ENCODE peak calls at places on chromosomes 11 and 22, in four cellular contexts. I, J, W and R are unnamed samples. For H3K4me1 and H3F3A, the result is how much of the 10 kb centered on the place peaks cover.

GRCh38 chr11:103069367-103069766 is 22.6 kb downstream of the DCUN1D5 start:
- DNase-seq in J (no peak), I (no peak), W (no peak), R (no peak)

GRCh38 chr11:74671520-74672196 is 59.6 kb downstream of the CHRDL2 start:
- DNase-seq in J (no peak), I (no peak), W (peak), R (no peak)

GRCh38 chr11:267491-267994 is 10.7 kb upstream of the NLRP6 start:
- DNase-seq in W (peak), I (no peak), J (no peak), R (peak)

GRCh38 chr11:28009383-28009782 is 98.6 kb downstream of the KIF18A start:
- DNase-seq in J (no peak), I (no peak), W (peak), R (no peak)

GRCh38 chr11:70270877-70271634 is 566 bp downstream of the PPFIA1 start:
- DNase-seq in W (peak), I (peak), J (peak), R (peak)

GRCh38 chr11:102312656-102313055 is 4.6 kb upstream of the BIRC3 start:
- DNase-seq in J (no peak), W (peak), I (no peak), R (no peak)

GRCh38 chr11:9351321-9351881 is 33.1 kb upstream of the IPO7 start:
- DNase-seq in I (no peak), W (no peak), J (no peak), R (no peak)

GRCh38 chr11:7256943-7257342 is 5.2 kb downstream of the SYT9 start:
- DNase-seq in J (no peak), W (no peak), I (no peak), R (no peak)

GRCh38 chr11:17296852-17297559 is 20.5 kb downstream of the NUCB2 start:
- DNase-seq in J (no peak), W (no peak), I (no peak), R (no peak)

GRCh38 chr11:125276635-125277008 is 112.1 kb downstream of the PKNOX2 start:
- DNase-seq in I (no peak), W (no peak), J (no peak), R (no peak)

GRCh38 chr11:59559886-59560285 is 48.5 kb downstream of the OR4D9 start:
- DNase-seq in I (peak), J (peak), W (no peak), R (no peak)

GRCh38 chr11:83510530-83511449 is 224.6 kb upstream of the CCDC90B start:
- DNase-seq in W (no peak), I (peak), J (no peak), R (peak)

GRCh38 chr11:68397256-68397655 is 63.3 kb upstream of the PPP6R3 start:
- DNase-seq in I (no peak), J (no peak), W (no peak), R (no peak)

GRCh38 chr11:112734207-112734606 is 227.0 kb upstream of the NCAM1 start:
- DNase-seq in J (peak), I (peak), W (peak), R (no peak)

GRCh38 chr11:104876838-104877500 is 21.3 kb downstream of the CASP12 start:
- DNase-seq in I (no peak), W (no peak), J (no peak), R (no peak)

GRCh38 chr11:116930177-116930576 is 92.8 kb upstream of the APOA1 start:
- DNase-seq in W (peak), J (peak), I (no peak), R (peak)

GRCh38 chr11:103380031-103380430 is 270.8 kb downstream of the DYNC2H1 start:
- DNase-seq in W (no peak), J (no peak), I (no peak), R (no peak)

GRCh38 chr11:123544631-123545375 is 109.6 kb downstream of the SCN3B start:
- DNase-seq in I (no peak), W (no peak), J (no peak), R (no peak)

GRCh38 chr11:47204633-47204989 is 10.2 kb upstream of the DDB2 start:
- DNase-seq in I (no peak), W (peak), J (peak), R (peak)

GRCh38 chr22:20885017-20885556 is 26.3 kb downstream of the SNAP29 start:
- DNase-seq in I (no peak), J (no peak), W (no peak), R (no peak)

GRCh38 chr22:23704062-23704461 is 13.2 kb downstream of the RGL4 start:
- DNase-seq in W (no peak), I (no peak), J (no peak), R (no peak)

GRCh38 chr22:27896251-27896650 is 22.8 kb downstream of the PITPNB start:
- DNase-seq in W (no peak), I (no peak), J (no peak), R (no peak)

GRCh38 chr22:27888310-27888709 is 30.7 kb downstream of the PITPNB start:
- DNase-seq in J (no peak), W (no peak), I (no peak), R (no peak)

GRCh38 chr22:27895600-27895999 is 23.5 kb downstream of the PITPNB start:
- DNase-seq in J (no peak), I (no peak), W (no peak), R (no peak)

GRCh38 chr22:27892064-27892463 is 27.0 kb downstream of the PITPNB start:
- DNase-seq in W (no peak), J (no peak), I (no peak), R (no peak)

GRCh38 chr22:27892811-27893210 is 26.2 kb downstream of the PITPNB start:
- DNase-seq in J (no peak), I (no peak), W (no peak), R (no peak)
- H3K4me1 ChIP-seq in J (under half), I (under half), W (under half), R (under half)

DNA sequence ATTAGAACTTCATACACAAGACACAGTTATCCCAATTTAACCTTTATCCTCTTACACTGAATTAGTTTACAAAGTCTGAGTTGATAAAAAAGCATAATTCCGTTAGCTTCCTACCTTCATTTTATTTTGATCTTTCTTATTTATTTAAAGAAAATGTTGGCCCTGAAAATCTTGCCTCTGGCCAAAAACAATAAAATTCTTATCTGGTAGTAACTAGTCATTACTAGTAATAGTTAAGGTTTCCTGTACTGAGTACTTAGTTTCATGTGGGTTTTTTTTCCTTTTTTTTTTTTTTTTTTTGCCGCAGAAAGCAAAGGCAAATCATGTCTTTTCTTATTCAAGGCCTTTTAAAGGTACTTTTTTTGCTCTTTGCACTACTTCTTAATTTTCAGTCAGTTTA is 120.6 kb downstream of the PAX6 start:
- DNase-seq in W (no peak), I (no peak), J (no peak), R (no peak)
- H3F3A ChIP-seq in W (under half), I (under half), J (under half), R (under half)

GRCh38 chr11:12139144-12139881 is 28.9 kb downstream of the MICAL2 start:
- DNase-seq in J (no peak), I (no peak), W (peak), R (no peak)

GRCh38 chr11:12137938-12138731 is 27.7 kb downstream of the MICAL2 start:
- DNase-seq in W (peak), I (peak), J (no peak), R (no peak)

GRCh38 chr11:12134239-12134590 is 23.8 kb downstream of the MICAL2 start:
- DNase-seq in J (no peak), W (no peak), I (no peak), R (no peak)

GRCh38 chr11:12135185-12135584 is 24.8 kb downstream of the MICAL2 start:
- DNase-seq in I (no peak), J (no peak), W (no peak), R (no peak)

DNA sequence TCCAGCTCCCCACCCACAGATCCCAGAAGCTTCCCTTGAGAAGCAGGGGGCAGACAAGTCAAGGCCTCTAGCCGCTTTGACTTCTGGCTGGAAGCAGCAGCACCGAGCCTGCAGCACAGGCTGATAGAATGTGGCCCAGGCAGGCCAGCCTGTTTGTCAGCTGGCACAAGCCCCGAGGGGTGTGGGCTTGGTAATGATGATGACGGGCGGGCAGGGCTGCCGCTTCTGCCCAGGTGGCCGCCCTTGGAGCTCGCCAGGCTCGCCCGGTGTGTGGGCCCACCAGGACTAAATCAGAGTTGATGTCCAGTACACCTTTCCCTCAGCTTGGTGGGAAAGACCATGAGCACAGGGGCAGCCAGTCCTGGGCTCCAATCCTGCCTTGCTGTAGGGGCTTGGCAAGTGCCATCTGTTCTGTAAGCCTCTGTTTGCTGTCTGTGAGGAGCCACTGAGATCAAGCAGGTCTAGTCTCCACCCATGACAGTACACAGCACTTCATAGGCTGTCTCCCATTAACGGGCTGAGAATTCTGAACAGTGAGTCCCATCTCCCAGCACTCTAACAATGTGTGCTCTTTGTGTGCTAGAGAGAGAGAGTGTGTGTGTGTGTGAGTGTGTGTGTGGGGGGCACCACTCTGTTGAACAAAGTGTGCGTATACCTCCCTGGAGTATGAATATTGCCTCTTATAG is 26.8 kb downstream of the MICAL2 start:
- DNase-seq in I (no peak), W (no peak), J (no peak), R (no peak)
- H3K4me3 ChIP-seq in I (no peak), W (no peak), J (no peak), R (no peak)

DNA sequence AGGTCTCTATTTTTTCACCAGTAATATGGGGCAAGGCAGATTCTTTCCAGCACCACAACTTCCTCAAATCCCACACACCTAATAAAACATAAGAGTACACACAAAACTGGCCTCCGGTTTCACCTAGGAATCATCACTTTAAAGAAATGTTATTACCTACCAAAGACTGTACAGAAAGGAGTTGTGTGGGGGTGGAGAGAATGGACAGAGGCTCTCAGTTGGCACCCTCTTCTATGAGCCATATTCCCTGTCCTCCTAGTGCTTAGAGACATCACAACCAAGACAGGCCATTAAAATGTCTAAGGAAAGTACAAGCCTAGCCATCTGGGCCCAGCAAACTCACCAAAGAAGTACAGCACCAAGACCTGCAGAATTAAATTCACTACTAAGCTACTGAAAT is 56.1 kb downstream of the RBFOX2 start:
- DNase-seq in W (peak), J (no peak), I (no peak), R (no peak)
- H3K4me1 ChIP-seq in W (half or more), J (under half), I (under half), R (under half)

GRCh38 chr11:20032127-20032526 is 128.1 kb downstream of the DBX1 start:
- DNase-seq in W (no peak), J (no peak), I (no peak), R (no peak)

GRCh38 chr11:20035375-20035700 is 124.9 kb downstream of the DBX1 start:
- DNase-seq in I (no peak), J (no peak), W (no peak), R (no peak)

GRCh38 chr11:20034941-20035340 is 125.3 kb downstream of the DBX1 start:
- DNase-seq in J (no peak), I (no peak), W (no peak), R (no peak)

GRCh38 chr11:20032577-20033265 is 127.6 kb downstream of the DBX1 start:
- DNase-seq in W (peak), I (no peak), J (no peak), R (no peak)

GRCh38 chr11:20033806-20034205 is 126.5 kb downstream of the DBX1 start:
- DNase-seq in W (no peak), I (no peak), J (no peak), R (no peak)
- H3F3A ChIP-seq in W (under half), I (under half), J (under half), R (under half)

GRCh38 chr22:46075764-46076531 is 74.4 kb upstream of the PPARA start:
- DNase-seq in W (no peak), I (no peak), J (no peak), R (no peak)
- H3K4me3 ChIP-seq in W (peak), I (no peak), J (no peak), R (peak)

GRCh38 chr11:64304032-64304315 is 1.4 kb upstream of the ESRRA start:
- DNase-seq in W (no peak), I (no peak), J (no peak), R (peak)
- H3K4me1 ChIP-seq in W (under half), I (under half), J (under half), R (under half)

GRCh38 chr22:36303115-36303467 is 50.2 kb downstream of the APOL1 start:
- DNase-seq in I (no peak), J (no peak), W (no peak), R (no peak)
- H3F3A ChIP-seq in I (under half), J (under half), W (half or more), R (half or more)

GRCh38 chr11:11998091-11998781 is 10.2 kb downstream of the DKK3 start:
- DNase-seq in W (peak), I (no peak), J (no peak), R (peak)
- H3K4me3 ChIP-seq in W (peak), I (no peak), J (no peak), R (peak)